ENCODE peak calls at places on chromosomes 13 and 19, in eight cellular contexts. One of them, this sample, is unnamed.

GRCh38 chr13:29170451-29171082 is 350.4 kb downstream of the MTUS2 start:
- DNase-seq in fibroblast of the aortic adventitia: no peak
- DNase-seq in HL-60: no peak
- DNase-seq in MCF 10A: no peak
- DNase-seq in fibroblast of lung: no peak
- DNase-seq in stomach: no peak
- DNase-seq in AG04450: no peak
- DNase-seq in endodermal cell: no peak
- DNase-seq in this sample: no peak

GRCh38 chr13:56396318-56396717 is 744.4 kb upstream of the PRR20A start:
- DNase-seq in fibroblast of the aortic adventitia: no peak
- DNase-seq in HL-60: no peak
- DNase-seq in MCF 10A: no peak
- DNase-seq in fibroblast of lung: no peak
- DNase-seq in stomach: no peak
- DNase-seq in AG04450: no peak
- DNase-seq in endodermal cell: no peak
- DNase-seq in this sample: no peak

GRCh38 chr19:41323023-41323422 is 13.1 kb downstream of the CCDC97 start:
- DNase-seq in fibroblast of the aortic adventitia: peak
- DNase-seq in HL-60: no peak
- DNase-seq in MCF 10A: no peak
- DNase-seq in fibroblast of lung: peak
- DNase-seq in stomach: no peak
- DNase-seq in AG04450: peak
- DNase-seq in endodermal cell: peak
- DNase-seq in this sample: no peak

GRCh38 chr13:37934339-37935191 is 65.0 kb upstream of the TRPC4 start:
- DNase-seq in fibroblast of the aortic adventitia: no peak
- DNase-seq in HL-60: no peak
- DNase-seq in MCF 10A: no peak
- DNase-seq in fibroblast of lung: no peak
- DNase-seq in stomach: no peak
- DNase-seq in AG04450: no peak
- DNase-seq in endodermal cell: no peak
- DNase-seq in this sample: no peak

GRCh38 chr19:35063940-35064818 is 22.7 kb downstream of the HPN start:
- DNase-seq in fibroblast of the aortic adventitia: peak
- DNase-seq in HL-60: no peak
- DNase-seq in MCF 10A: peak
- DNase-seq in fibroblast of lung: peak
- DNase-seq in stomach: no peak
- DNase-seq in AG04450: no peak
- DNase-seq in endodermal cell: no peak
- DNase-seq in this sample: peak

GRCh38 chr13:36259361-36260137 is 38.1 kb downstream of the CCDC169 start:
- DNase-seq in fibroblast of the aortic adventitia: no peak
- DNase-seq in HL-60: no peak
- DNase-seq in MCF 10A: no peak
- DNase-seq in fibroblast of lung: no peak
- DNase-seq in stomach: no peak
- DNase-seq in AG04450: no peak
- DNase-seq in endodermal cell: no peak
- DNase-seq in this sample: no peak

GRCh38 chr13:26050568-26051230 is 1.1 kb downstream of the SHISA2 start:
- DNase-seq in fibroblast of the aortic adventitia: no peak
- DNase-seq in HL-60: no peak
- DNase-seq in MCF 10A: no peak
- DNase-seq in fibroblast of lung: peak
- DNase-seq in stomach: peak
- DNase-seq in AG04450: no peak
- DNase-seq in endodermal cell: peak
- DNase-seq in this sample: peak

GRCh38 chr19:16274466-16274865 is 50.2 kb upstream of the KLF2 start:
- DNase-seq in fibroblast of the aortic adventitia: peak
- DNase-seq in HL-60: peak
- DNase-seq in MCF 10A: no peak
- DNase-seq in fibroblast of lung: no peak
- DNase-seq in stomach: no peak
- DNase-seq in AG04450: no peak
- DNase-seq in endodermal cell: no peak
- DNase-seq in this sample: no peak

GRCh38 chr19:29678484-29679106 is 13.3 kb downstream of the PLEKHF1 start:
- DNase-seq in fibroblast of the aortic adventitia: no peak
- DNase-seq in HL-60: no peak
- DNase-seq in MCF 10A: no peak
- DNase-seq in fibroblast of lung: no peak
- DNase-seq in stomach: no peak
- DNase-seq in AG04450: no peak
- DNase-seq in endodermal cell: no peak
- DNase-seq in this sample: no peak

GRCh38 chr19:11138659-11139526 is 16.7 kb downstream of the SPC24 start:
- DNase-seq in fibroblast of the aortic adventitia: peak
- DNase-seq in HL-60: peak
- DNase-seq in MCF 10A: peak
- DNase-seq in fibroblast of lung: peak
- DNase-seq in stomach: peak
- DNase-seq in AG04450: no peak
- DNase-seq in endodermal cell: peak
- DNase-seq in this sample: no peak

GRCh38 chr19:5099822-5100221 is 130.9 kb downstream of the KDM4B start:
- DNase-seq in fibroblast of the aortic adventitia: no peak
- DNase-seq in HL-60: no peak
- DNase-seq in MCF 10A: no peak
- DNase-seq in fibroblast of lung: no peak
- DNase-seq in stomach: no peak
- DNase-seq in AG04450: no peak
- DNase-seq in endodermal cell: no peak
- DNase-seq in this sample: no peak

GRCh38 chr19:5102520-5102919 is 133.6 kb downstream of the KDM4B start:
- DNase-seq in fibroblast of the aortic adventitia: no peak
- DNase-seq in HL-60: no peak
- DNase-seq in MCF 10A: no peak
- DNase-seq in fibroblast of lung: no peak
- DNase-seq in stomach: no peak
- DNase-seq in AG04450: no peak
- DNase-seq in endodermal cell: no peak
- DNase-seq in this sample: no peak

GRCh38 chr19:5103061-5103701 is 134.3 kb downstream of the KDM4B start:
- DNase-seq in fibroblast of the aortic adventitia: peak
- DNase-seq in HL-60: no peak
- DNase-seq in MCF 10A: no peak
- DNase-seq in fibroblast of lung: peak
- DNase-seq in stomach: peak
- DNase-seq in AG04450: no peak
- DNase-seq in endodermal cell: no peak
- DNase-seq in this sample: no peak

GRCh38 chr19:5103812-5104410 is 135.0 kb downstream of the KDM4B start:
- DNase-seq in fibroblast of the aortic adventitia: no peak
- DNase-seq in HL-60: no peak
- DNase-seq in MCF 10A: no peak
- DNase-seq in fibroblast of lung: no peak
- DNase-seq in stomach: no peak
- DNase-seq in AG04450: no peak
- DNase-seq in endodermal cell: no peak
- DNase-seq in this sample: no peak

GRCh38 chr19:5101871-5102270 is 133.0 kb downstream of the KDM4B start:
- DNase-seq in fibroblast of the aortic adventitia: no peak
- DNase-seq in HL-60: no peak
- DNase-seq in MCF 10A: no peak
- DNase-seq in fibroblast of lung: no peak
- DNase-seq in stomach: no peak
- DNase-seq in AG04450: no peak
- DNase-seq in endodermal cell: no peak
- DNase-seq in this sample: no peak
- TF ChIP-seq CTCF in fibroblast of the aortic adventitia: no peak
- TF ChIP-seq CTCF in HL-60: no peak
- TF ChIP-seq CTCF in MCF 10A: no peak
- TF ChIP-seq CTCF in fibroblast of lung: no peak
- TF ChIP-seq CTCF in stomach: no peak
- TF ChIP-seq CTCF in AG04450: no peak
- TF ChIP-seq CTCF in endodermal cell: no peak
- TF ChIP-seq CTCF in this sample: no peak

DNA sequence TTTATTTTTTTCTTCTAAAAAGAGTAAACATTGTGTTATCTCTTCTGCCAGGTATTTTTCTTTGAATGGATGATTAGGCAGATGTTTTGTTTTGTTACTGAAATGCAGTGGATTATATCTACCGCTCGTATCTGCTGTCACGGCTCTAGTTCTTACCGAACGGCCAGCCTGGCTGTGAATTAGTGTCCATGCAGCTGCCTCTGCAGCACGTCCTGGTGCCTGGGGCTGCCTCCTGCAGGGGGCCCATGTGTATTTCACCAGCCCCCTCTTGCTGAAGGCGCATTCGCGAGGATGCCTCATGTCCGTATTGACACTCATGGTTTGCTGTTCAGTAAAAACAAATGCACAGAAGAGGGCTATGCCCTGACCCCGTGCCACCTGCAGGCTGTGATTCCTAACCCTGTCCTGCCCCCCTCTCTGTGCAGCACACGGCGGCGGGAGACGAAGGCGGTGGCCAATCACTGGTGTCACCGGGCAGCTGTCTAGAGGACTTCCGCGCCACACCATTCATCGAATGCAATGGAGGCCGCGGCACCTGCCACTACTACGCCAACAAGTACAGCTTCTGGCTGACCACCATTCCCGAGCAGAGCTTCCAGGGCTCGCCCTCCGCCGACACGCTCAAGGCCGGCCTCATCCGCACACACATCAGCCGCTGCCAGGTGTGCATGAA is 49.9 kb downstream of the RAB20 start:
- DNase-seq in fibroblast of the aortic adventitia: no peak
- DNase-seq in HL-60: no peak
- DNase-seq in MCF 10A: no peak
- DNase-seq in fibroblast of lung: no peak
- DNase-seq in stomach: no peak
- DNase-seq in AG04450: no peak
- DNase-seq in endodermal cell: no peak
- DNase-seq in this sample: no peak
- TF ChIP-seq CTCF in fibroblast of the aortic adventitia: no peak
- TF ChIP-seq CTCF in HL-60: no peak
- TF ChIP-seq CTCF in MCF 10A: no peak
- TF ChIP-seq CTCF in fibroblast of lung: no peak
- TF ChIP-seq CTCF in stomach: no peak
- TF ChIP-seq CTCF in AG04450: no peak
- TF ChIP-seq CTCF in endodermal cell: peak
- TF ChIP-seq CTCF in this sample: no peak

GRCh38 chr19:46345157-46345556 is 1.7 kb upstream of the PPP5C start:
- DNase-seq in fibroblast of the aortic adventitia: no peak
- DNase-seq in HL-60: no peak
- DNase-seq in MCF 10A: no peak
- DNase-seq in fibroblast of lung: no peak
- DNase-seq in stomach: no peak
- DNase-seq in AG04450: no peak
- DNase-seq in endodermal cell: no peak
- DNase-seq in this sample: no peak

GRCh38 chr19:46347985-46348384 is 1.1 kb downstream of the PPP5C start:
- DNase-seq in fibroblast of the aortic adventitia: no peak
- DNase-seq in HL-60: no peak
- DNase-seq in MCF 10A: no peak
- DNase-seq in fibroblast of lung: no peak
- DNase-seq in stomach: no peak
- DNase-seq in AG04450: no peak
- DNase-seq in endodermal cell: no peak
- DNase-seq in this sample: no peak

GRCh38 chr19:46349311-46349993 is 2.6 kb downstream of the PPP5C start:
- DNase-seq in fibroblast of the aortic adventitia: no peak
- DNase-seq in HL-60: no peak
- DNase-seq in MCF 10A: no peak
- DNase-seq in fibroblast of lung: no peak
- DNase-seq in stomach: no peak
- DNase-seq in AG04450: no peak
- DNase-seq in endodermal cell: no peak
- DNase-seq in this sample: no peak

GRCh38 chr19:46346821-46347571 is at the start of gene PPP5C:
- DNase-seq in fibroblast of the aortic adventitia: peak
- DNase-seq in HL-60: peak
- DNase-seq in MCF 10A: peak
- DNase-seq in fibroblast of lung: peak
- DNase-seq in stomach: peak
- DNase-seq in AG04450: peak
- DNase-seq in endodermal cell: peak
- DNase-seq in this sample: peak

DNA sequence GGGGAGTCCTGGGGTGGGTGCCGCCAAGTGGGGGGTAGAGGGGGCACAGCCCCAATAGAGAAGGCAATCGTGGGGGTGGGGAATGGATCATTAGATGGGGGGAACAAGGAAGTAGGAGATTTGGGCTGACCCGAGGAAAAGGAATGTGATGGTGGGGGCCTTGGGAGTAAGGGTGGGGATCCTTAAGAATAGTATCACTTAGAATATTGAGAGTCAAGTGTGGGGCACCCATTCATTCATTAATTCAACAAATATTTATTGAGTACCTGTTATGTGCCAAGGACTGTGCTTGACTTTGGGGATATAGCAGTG is 641 bp downstream of the PPP5C start:
- DNase-seq in fibroblast of the aortic adventitia: no peak
- DNase-seq in HL-60: no peak
- DNase-seq in MCF 10A: no peak
- DNase-seq in fibroblast of lung: no peak
- DNase-seq in stomach: no peak
- DNase-seq in AG04450: no peak
- DNase-seq in endodermal cell: no peak
- DNase-seq in this sample: no peak
- TF ChIP-seq CTCF in fibroblast of the aortic adventitia: no peak
- TF ChIP-seq CTCF in HL-60: no peak
- TF ChIP-seq CTCF in MCF 10A: no peak
- TF ChIP-seq CTCF in fibroblast of lung: no peak
- TF ChIP-seq CTCF in stomach: no peak
- TF ChIP-seq CTCF in AG04450: no peak
- TF ChIP-seq CTCF in endodermal cell: peak
- TF ChIP-seq CTCF in this sample: peak

DNA sequence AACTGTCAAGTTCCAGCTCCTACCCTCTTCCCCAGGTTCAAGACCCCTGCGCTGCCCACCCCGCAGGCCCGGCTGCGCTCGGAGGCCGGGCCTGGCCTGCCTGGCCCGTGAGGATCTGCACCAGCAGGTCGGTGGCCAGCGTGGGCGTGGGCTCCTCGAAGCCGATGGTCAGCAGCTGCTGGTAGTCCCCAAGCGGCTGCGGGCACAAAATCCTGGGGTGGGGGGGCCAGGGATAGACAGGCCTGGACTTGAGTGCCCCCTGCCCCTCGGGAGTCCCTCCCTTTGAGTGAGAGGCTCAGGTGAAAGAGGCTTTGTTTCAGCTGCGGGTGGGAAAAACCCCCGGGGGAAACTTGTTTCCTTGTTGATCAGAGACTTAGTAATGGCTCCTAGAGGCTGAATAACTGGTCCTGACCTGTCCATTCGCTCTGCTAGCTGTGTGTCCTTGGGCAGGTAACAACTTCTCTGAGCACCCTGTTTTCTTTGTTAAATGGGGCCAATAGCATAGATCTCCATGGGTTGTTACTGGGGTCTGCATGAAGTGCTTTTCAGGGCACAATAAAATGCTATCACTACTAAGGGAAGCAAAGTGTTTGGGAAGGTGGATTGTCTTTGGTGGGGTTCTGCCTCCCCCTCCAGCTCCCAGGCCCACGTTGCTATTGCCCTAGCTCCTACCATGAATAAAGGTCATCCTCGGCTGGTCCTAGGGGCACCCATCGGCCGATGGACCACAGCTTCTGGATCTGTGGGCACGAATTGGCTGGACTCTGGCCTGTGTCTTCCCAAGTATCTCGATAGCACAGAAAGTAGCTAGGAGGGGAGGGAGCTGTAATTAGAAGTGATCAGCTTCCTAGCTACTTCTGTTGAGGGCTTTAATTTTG is 3.5 kb downstream of the C19orf67 start:
- DNase-seq in fibroblast of the aortic adventitia: no peak
- DNase-seq in HL-60: no peak
- DNase-seq in MCF 10A: no peak
- DNase-seq in fibroblast of lung: peak
- DNase-seq in stomach: peak
- DNase-seq in AG04450: no peak
- DNase-seq in endodermal cell: no peak
- DNase-seq in this sample: peak
- TF ChIP-seq CTCF in fibroblast of the aortic adventitia: no peak
- TF ChIP-seq CTCF in HL-60: no peak
- TF ChIP-seq CTCF in MCF 10A: no peak
- TF ChIP-seq CTCF in fibroblast of lung: no peak
- TF ChIP-seq CTCF in stomach: no peak
- TF ChIP-seq CTCF in AG04450: no peak
- TF ChIP-seq CTCF in endodermal cell: no peak
- TF ChIP-seq CTCF in this sample: no peak

This sample was measured in activated CD8-positive, alpha-beta T cell treated with anti-CD3 and anti-CD28 coated beads for 36 hours.